ENCODE peak calls at places on chromosome 1, in four cellular contexts. D is endothelial cell of umbilical vein, G is K562, L is IMR-90. X is an unnamed sample.
A peak's percentile ranks its signal among the peaks of the same experiment; 100 is the strongest.

GRCh38 chr1:231478800-231479199 is 49.7 kb upstream of the TSNAX start:
- DNase-seq in D (no peak), G (no peak), L (no peak), X (no peak)

GRCh38 chr1:31937300-31938183 is 626 bp downstream of the PTP4A2 start:
- DNase-seq in D (peak; percentile 60), L (peak; percentile 65), G (peak; percentile 85), X (no peak)

GRCh38 chr1:167819849-167820683 is 93.9 kb downstream of the ADCY10 start:
- DNase-seq in G (peak; percentile 93), L (peak; percentile 96), D (peak; percentile 82), X (peak; percentile 42)

GRCh38 chr1:45979074-45979777 is 153.2 kb downstream of the PIK3R3 start:
- DNase-seq in L (peak; percentile 77), D (peak; percentile 69), G (no peak), X (no peak)

GRCh38 chr1:206004269-206004800 is 1.1 kb upstream of the RAB7B start:
- DNase-seq in G (no peak), D (no peak), L (no peak), X (no peak)

GRCh38 chr1:47211796-47212269 is 20.2 kb downstream of the TAL1 start:
- DNase-seq in D (peak; percentile 96), G (peak; percentile 82), L (no peak), X (no peak)

GRCh38 chr1:180144659-180145357 is 9.9 kb upstream of the QSOX1 start:
- DNase-seq in L (no peak), D (no peak), G (no peak), X (no peak)

GRCh38 chr1:11778336-11778735 is 16.3 kb downstream of the C1orf167 start:
- DNase-seq in G (no peak), L (no peak), D (no peak), X (no peak)

GRCh38 chr1:224482619-224483018 is 48.0 kb upstream of the WDR26 start:
- DNase-seq in D (no peak), L (no peak), G (peak; percentile 54), X (no peak)

GRCh38 chr1:168257397-168257796 is 23.3 kb upstream of the TBX19 start:
- DNase-seq in D (no peak), L (no peak), G (no peak), X (no peak)

GRCh38 chr1:29186707-29187106 is 5.0 kb upstream of the SRSF4 start:
- DNase-seq in G (no peak), L (no peak), D (no peak), X (no peak)

GRCh38 chr1:18900303-18900841 is 2.0 kb downstream of the ALDH4A1 start:
- DNase-seq in D (no peak), L (peak; percentile 60), G (no peak), X (no peak)
- H3K9me1 ChIP-seq in D (no peaks in the 10 kb centered on the region), L (peaks cover 5% of the 10 kb centered on the region), G (no peaks in the 10 kb centered on the region), X (no peaks in the 10 kb centered on the region)

DNA sequence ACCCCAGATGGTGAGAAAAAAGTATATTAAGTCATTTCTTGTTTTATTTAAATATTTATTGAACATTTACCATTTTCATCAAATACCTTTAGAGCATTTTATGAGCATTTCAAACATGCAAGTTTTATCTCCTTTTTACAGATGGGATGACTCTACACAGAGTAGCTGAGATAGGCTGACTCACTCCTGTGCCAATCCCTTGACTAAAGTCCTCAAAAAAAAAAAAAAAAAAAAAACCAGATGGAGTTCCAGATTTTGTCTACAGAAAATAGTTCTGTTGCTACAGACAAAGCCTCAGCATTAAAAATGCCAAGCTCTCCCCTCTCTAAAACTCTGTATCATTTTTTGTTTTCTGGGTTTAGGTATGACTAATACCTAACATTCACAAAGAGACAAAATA is 303.0 kb upstream of the PLD5 start:
- DNase-seq in L (no peak), D (no peak), G (no peak), X (no peak)
- H3K9me1 ChIP-seq in L (no peaks in the 10 kb centered on the region), D (no peaks in the 10 kb centered on the region), G (no peaks in the 10 kb centered on the region), X (no peaks in the 10 kb centered on the region)

DNA sequence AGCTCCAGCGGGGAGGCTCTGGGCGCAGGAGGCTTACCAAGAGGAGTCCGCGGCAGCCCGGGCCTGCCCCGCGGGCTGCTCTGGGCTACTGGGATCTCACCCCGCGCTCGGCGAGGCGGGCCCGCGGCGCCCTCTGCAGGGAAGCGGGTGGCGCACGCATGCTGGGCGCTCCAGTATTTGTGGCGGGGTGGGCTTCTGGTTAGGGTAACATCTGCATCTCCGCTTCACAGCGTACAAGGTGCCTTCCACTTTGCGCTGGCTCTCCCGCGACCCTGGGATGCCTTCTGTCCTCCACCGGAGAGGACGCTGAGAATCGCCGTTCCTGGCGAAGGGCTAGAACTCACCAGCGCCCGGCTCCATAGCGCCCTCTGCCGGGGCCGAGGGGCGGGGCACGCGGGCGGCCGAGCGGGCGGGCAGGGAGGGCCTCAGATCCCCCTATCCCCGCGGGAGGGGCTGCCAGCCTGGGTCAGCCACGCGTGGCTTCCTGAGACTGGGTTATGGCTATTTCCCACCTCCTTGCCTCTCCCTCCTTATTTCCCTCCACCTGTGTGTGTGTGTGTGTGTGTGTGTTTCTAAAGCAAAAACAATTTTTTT is 46.6 kb upstream of the CTBS start:
- DNase-seq in G (peak; percentile 88), D (peak; percentile 80), L (peak; percentile 57), X (no peak)
- H3K9me1 ChIP-seq in G (no peaks in the 10 kb centered on the region), D (no peaks in the 10 kb centered on the region), L (no peaks in the 10 kb centered on the region), X (no peaks in the 10 kb centered on the region)

GRCh38 chr1:24927473-24927872 is 2.6 kb downstream of the RUNX3 start:
- DNase-seq in D (no peak), G (no peak), L (no peak), X (no peak)

GRCh38 chr1:24925963-24926362 is 4.1 kb downstream of the RUNX3 start:
- DNase-seq in D (no peak), L (no peak), G (no peak), X (no peak)

GRCh38 chr1:24927886-24928630 is 2.0 kb downstream of the RUNX3 start:
- DNase-seq in D (peak; percentile 30), G (no peak), L (no peak), X (no peak)

GRCh38 chr1:24925082-24925779 is 4.8 kb downstream of the RUNX3 start:
- DNase-seq in D (no peak), L (no peak), G (no peak), X (no peak)

GRCh38 chr1:24926596-24927249 is 3.4 kb downstream of the RUNX3 start:
- DNase-seq in G (no peak), L (no peak), D (no peak), X (no peak)
- H3K9me1 ChIP-seq in G (no peaks in the 10 kb centered on the region), L (peaks cover 14% of the 10 kb centered on the region), D (no peaks in the 10 kb centered on the region), X (no peaks in the 10 kb centered on the region)

GRCh38 chr1:901108-901859 is 22.4 kb upstream of the SAMD11 start:
- DNase-seq in D (no peak), L (no peak), G (no peak), X (no peak)
- H3K9me1 ChIP-seq in D (no peaks in the 10 kb centered on the region), L (no peaks in the 10 kb centered on the region), G (no peaks in the 10 kb centered on the region), X (no peaks in the 10 kb centered on the region)